ENCODE peak calls at places on chromosomes 3 and 15, in nine cellular contexts. Q is mammary epithelial cell; D is colonic mucosa; M is aorta; I is GM23248; F is NCI-H2107; Y is NCI-H1105; C is NCI-H774; O is activated CD4-positive, alpha-beta T cell treated with anti-CD3 and anti-CD28 coated beads, Interleukin-2, amount 50 U/mL, for 4 hours. G is an unnamed sample.
A peak's percentile ranks its signal among the peaks of the same experiment; 100 is the strongest.

GRCh38 chr3:62546266-62546665 is 172.9 kb upstream of the FEZF2 start:
- DNase-seq in O (no peak), F (no peak), M (no peak), C (no peak), I (no peak), Q (no peak), D (no peak), Y (no peak), G (no peak)

GRCh38 chr3:114902691-114903101 is 244.4 kb downstream of the ZBTB20 start:
- DNase-seq in I (peak; percentile 10), Q (no peak), F (no peak), M (no peak), C (no peak), D (no peak), Y (no peak), O (no peak), G (no peak)

GRCh38 chr3:23685484-23686258 is 120.1 kb upstream of the UBE2E1 start:
- DNase-seq in F (no peak), M (peak; percentile 89), Y (no peak), C (peak; percentile 41), O (no peak), D (peak; percentile 91), I (peak; percentile 98), Q (peak; percentile 100), G (no peak)

GRCh38 chr15:80761754-80762153 is 17.4 kb upstream of the CEMIP start:
- DNase-seq in O (no peak), C (no peak), I (no peak), F (no peak), D (no peak), Y (no peak), Q (no peak), M (no peak), G (no peak)

GRCh38 chr3:140629351-140630137 is 48.3 kb upstream of the TRIM42 start:
- DNase-seq in O (no peak), Q (peak; percentile 91), M (no peak), D (no peak), C (no peak), I (peak; percentile 83), Y (no peak), F (no peak), G (no peak)

GRCh38 chr3:196988241-196989029 is 19.8 kb upstream of the PIGZ start:
- DNase-seq in C (no peak), O (no peak), Q (no peak), D (peak; percentile 58), F (no peak), Y (no peak), I (no peak), M (no peak), G (no peak)

GRCh38 chr3:134485075-134485536 is 679 bp downstream of the ANAPC13 start:
- DNase-seq in I (peak; percentile 49), C (no peak), M (no peak), Q (no peak), D (peak; percentile 48), Y (no peak), F (no peak), O (no peak), G (peak; percentile 50)

GRCh38 chr15:62486041-62486440 is 321.0 kb upstream of the C2CD4B start:
- DNase-seq in O (no peak), D (no peak), F (no peak), I (peak; percentile 49), Q (no peak), Y (no peak), M (no peak), C (no peak), G (no peak)

GRCh38 chr3:72766866-72767265 is 81.4 kb downstream of the SHQ1 start:
- DNase-seq in M (no peak), F (no peak), D (no peak), I (no peak), Q (no peak), Y (no peak), O (no peak), C (no peak), G (no peak)

GRCh38 chr3:169871129-169871886 is 1.6 kb upstream of the LRRC31 start:
- DNase-seq in Q (peak; percentile 51), Y (no peak), F (no peak), C (no peak), O (no peak), D (peak; percentile 84), I (no peak), M (no peak), G (no peak)

GRCh38 chr3:77601853-77602440 is 562.0 kb downstream of the ROBO2 start:
- DNase-seq in I (no peak), F (no peak), Y (no peak), O (no peak), C (no peak), D (no peak), M (no peak), Q (no peak), G (no peak)

GRCh38 chr3:144643778-144644191 is 672.2 kb downstream of the DIPK2A start:
- DNase-seq in Q (no peak), F (no peak), I (peak; percentile 83), Y (no peak), C (no peak), M (no peak), D (no peak), O (no peak), G (no peak)

GRCh38 chr3:153192327-153192726 is 30.3 kb downstream of the RAP2B start:
- DNase-seq in C (no peak), D (no peak), O (no peak), I (peak; percentile 21), Y (no peak), F (no peak), M (no peak), Q (no peak), G (no peak)

GRCh38 chr3:11808231-11808630 is 38.5 kb downstream of the TAMM41 start:
- DNase-seq in D (peak; percentile 25), Q (no peak), F (no peak), I (peak; percentile 18), C (no peak), O (no peak), M (no peak), Y (no peak), G (no peak)

GRCh38 chr15:80404057-80404718 is at the start of gene ARNT2:
- DNase-seq in O (no peak), Y (no peak), Q (no peak), C (peak; percentile 24), D (no peak), M (no peak), F (no peak), I (peak; percentile 55), G (peak; percentile 56)

GRCh38 chr15:28912422-28912821 is 26.6 kb downstream of the APBA2 start:
- DNase-seq in I (no peak), F (no peak), D (no peak), O (no peak), C (no peak), M (peak; percentile 29), Q (no peak), Y (no peak), G (no peak)

GRCh38 chr3:160921020-160921635 is 165.1 kb downstream of the PPM1L start:
- DNase-seq in Q (peak; percentile 8), D (no peak), Y (no peak), M (no peak), I (peak; percentile 82), O (no peak), F (no peak), C (peak; percentile 32), G (peak; percentile 35)

GRCh38 chr15:57556040-57556439 is 35.7 kb upstream of the MYZAP start:
- DNase-seq in Y (no peak), F (no peak), C (no peak), M (no peak), O (no peak), I (no peak), D (no peak), Q (no peak), G (no peak)

GRCh38 chr3:169237181-169237580 is 426.3 kb downstream of the MECOM start:
- DNase-seq in F (no peak), I (peak; percentile 49), D (no peak), Y (no peak), Q (no peak), C (no peak), O (no peak), M (no peak), G (no peak)

GRCh38 chr3:26590919-26591318 is 31.7 kb upstream of the LRRC3B start:
- DNase-seq in Y (no peak), Q (no peak), O (no peak), C (no peak), F (no peak), D (no peak), I (no peak), M (no peak), G (no peak)